ENCODE peak calls at places on chromosomes 1 and 21, in five cellular contexts. S, X, D, H and Z are unnamed samples.

GRCh38 chr1:173914366-173914871 is 2.7 kb downstream of the SERPINC1 start:
- DNase-seq in S (peak), X (peak), D (no peak), H (peak), Z (peak)

GRCh38 chr1:184395370-184395769 is 8.5 kb downstream of the C1orf21 start:
- DNase-seq in S (no peak), X (no peak), D (no peak), H (no peak), Z (no peak)

GRCh38 chr1:205939690-205940330 is 3.4 kb downstream of the SLC26A9 start:
- DNase-seq in S (peak), X (peak), D (no peak), H (peak), Z (peak)

GRCh38 chr1:46996659-46997281 is 26.7 kb upstream of the CYP4X1 start:
- DNase-seq in S (peak), X (no peak), D (no peak), H (no peak), Z (no peak)

GRCh38 chr1:208184993-208185703 is 59.0 kb downstream of the PLXNA2 start:
- DNase-seq in S (no peak), X (no peak), D (no peak), H (no peak), Z (no peak)

GRCh38 chr1:207049974-207050391 is 1.0 kb downstream of the YOD1 start:
- DNase-seq in S (peak), X (peak), D (no peak), H (peak), Z (peak)

GRCh38 chr1:25692560-25692959 is 76.0 kb downstream of the MAN1C1 start:
- DNase-seq in S (peak), X (peak), D (no peak), H (no peak), Z (peak)

GRCh38 chr1:183278736-183279591 is 92.9 kb downstream of the LAMC2 start:
- DNase-seq in S (no peak), X (no peak), D (no peak), H (no peak), Z (no peak)

GRCh38 chr21:18913914-18914313 is 510.3 kb upstream of the TMPRSS15 start:
- DNase-seq in S (no peak), X (peak), D (no peak), H (no peak), Z (no peak)

GRCh38 chr1:29762635-29763034 is 526.3 kb downstream of the PTPRU start:
- DNase-seq in S (no peak), X (no peak), D (no peak), H (no peak), Z (no peak)

GRCh38 chr1:29772584-29772983 is 536.3 kb downstream of the PTPRU start:
- DNase-seq in S (no peak), X (no peak), D (no peak), H (no peak), Z (no peak)

GRCh38 chr1:29767088-29767685 is 530.9 kb downstream of the PTPRU start:
- DNase-seq in S (no peak), X (no peak), D (no peak), H (no peak), Z (no peak)

DNA sequence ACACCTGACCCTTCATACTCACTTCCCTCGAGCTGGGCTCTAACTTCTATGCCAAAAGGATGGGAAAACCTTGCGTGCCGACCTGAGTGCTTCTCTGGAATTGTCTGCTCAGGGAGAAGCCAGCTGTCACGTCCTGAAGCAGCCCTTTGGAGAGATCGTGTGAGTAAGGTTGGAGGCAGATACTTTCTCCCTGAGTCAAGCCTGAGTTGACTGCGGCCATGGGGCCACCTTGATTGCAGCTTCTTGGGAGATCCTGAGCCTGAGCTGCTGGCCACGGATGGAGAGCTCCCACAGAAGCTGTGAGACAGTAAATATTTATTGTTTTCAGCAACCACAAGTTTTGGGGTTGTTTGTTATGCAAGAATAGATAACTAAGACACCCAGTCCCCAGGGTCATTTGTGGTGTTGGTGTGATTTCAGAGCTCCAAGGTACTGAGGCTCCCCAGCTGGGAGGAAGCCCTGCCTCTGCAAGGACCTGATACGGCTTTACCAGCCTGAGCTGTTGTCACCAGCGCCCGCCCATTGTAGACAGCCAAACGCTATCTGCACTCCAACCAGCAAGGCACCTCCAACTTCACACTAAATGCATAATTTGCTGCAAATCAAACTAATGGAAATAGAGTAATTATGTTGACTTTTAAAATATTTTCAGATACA is 531.6 kb downstream of the PTPRU start:
- DNase-seq in S (no peak), X (no peak), D (no peak), H (no peak), Z (no peak)
- TF ChIP-seq ESRRA in S (no peak), X (no peak), D (no peak), H (no peak), Z (no peak)

DNA sequence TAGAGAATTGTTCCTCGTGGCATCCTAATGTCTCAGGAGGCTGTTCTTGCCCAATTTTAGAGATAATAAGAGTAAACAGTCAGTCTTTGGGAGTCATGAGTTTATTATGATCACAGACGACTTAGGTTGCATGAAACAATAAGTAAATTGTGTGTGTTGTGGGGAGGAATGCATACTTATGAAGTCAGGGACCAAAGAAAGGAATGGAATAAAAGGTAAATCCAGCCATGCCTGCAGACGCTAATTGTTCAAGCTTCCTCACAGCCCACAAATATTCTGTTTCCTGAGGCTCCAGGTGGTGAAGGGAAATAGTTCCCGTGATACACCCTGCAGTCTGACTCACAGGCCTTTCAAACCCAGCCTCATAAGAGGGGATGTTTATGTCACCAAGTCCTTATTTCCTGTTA is 919 bp downstream of the EPHX4 start:
- DNase-seq in S (no peak), X (no peak), D (no peak), H (peak), Z (peak)
- TF ChIP-seq ESRRA in S (no peak), X (no peak), D (no peak), H (no peak), Z (no peak)

DNA sequence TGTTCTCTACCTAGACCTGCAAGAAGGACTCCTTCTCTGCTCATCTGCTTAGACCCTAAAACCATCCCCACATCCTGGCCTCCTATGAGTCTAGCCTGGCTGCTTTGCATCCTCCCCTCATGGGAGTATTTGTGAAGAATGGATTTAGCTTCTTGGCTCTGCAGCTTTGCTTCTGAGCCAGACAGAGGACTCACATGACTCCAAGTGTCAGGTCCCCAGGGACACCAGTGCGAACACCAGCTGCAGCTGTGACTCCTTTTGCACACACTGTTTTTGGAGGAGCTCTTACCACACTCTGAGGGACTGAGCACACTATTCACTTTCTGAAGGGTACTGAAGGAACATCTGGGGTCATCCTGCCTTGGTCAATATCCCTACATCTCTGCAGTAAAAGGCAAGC is 131.8 kb upstream of the SGIP1 start:
- DNase-seq in S (no peak), X (no peak), D (peak), H (no peak), Z (no peak)
- TF ChIP-seq ESRRA in S (no peak), X (no peak), D (no peak), H (no peak), Z (no peak)

DNA sequence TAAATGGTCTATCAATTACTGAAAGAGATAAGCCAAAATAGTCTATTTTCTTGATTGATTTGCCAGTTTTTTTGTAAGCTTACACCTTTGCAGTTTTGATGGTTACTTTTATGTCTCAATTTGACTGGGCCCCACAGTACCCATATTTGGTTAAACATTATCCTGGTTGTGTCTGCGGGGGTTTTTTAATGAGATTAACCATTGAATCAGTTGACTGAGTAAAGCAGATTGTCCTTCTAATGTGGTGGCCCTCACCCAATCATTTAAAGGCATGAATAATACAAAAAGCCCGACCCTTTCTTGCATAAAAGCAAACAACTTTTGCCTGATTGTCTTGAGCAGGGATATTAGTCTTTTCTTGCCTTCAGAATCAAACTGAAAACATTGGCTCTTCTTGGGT is 650.0 kb upstream of the RGS18 start:
- DNase-seq in S (no peak), X (no peak), D (peak), H (no peak), Z (no peak)
- TF ChIP-seq ESRRA in S (no peak), X (no peak), D (no peak), H (no peak), Z (no peak)

DNA sequence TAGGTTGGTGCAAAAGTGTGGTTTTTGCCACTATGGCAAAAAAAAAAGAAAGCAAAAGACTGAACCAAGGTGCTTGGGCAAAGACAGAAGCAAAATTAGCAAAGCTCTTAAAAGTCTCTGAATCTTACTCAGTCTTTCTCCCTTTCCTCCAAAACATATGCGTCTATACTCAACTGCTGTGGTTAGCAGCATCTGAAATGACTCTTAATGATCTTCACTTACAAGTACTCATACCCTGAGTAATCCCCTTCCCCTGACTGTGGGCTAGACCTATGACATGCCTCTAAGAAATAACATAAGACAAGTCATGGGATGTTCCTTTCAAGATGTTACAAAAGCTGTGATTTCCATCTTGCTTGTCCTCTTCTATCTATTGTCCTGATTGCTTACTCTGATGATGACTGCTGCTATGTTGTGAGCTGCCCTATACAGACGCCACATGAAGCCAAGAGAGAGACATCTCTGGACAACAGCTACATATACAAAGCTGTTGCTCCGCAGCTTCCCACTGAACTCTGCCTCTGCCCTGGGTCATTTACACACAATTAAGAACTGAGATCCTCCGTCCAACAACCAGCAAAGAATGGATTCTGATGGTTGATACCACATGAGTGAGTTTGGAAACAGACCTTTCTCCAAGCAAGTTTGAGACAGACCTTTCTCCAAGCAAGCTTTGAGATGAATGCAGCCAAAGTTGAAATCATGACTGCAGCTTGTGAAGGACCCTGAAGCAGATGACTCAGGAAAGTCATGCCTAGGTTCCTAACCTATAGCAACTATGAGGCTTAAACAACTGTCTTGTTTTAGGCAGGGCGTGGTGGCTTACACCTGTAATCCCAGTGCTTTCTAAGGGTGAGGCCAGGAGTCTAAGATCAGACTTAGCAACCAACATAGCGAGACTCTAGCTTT is 55.2 kb downstream of the PUM1 start:
- DNase-seq in S (no peak), X (no peak), D (peak), H (no peak), Z (no peak)
- TF ChIP-seq ESRRA in S (no peak), X (no peak), D (no peak), H (no peak), Z (no peak)

DNA sequence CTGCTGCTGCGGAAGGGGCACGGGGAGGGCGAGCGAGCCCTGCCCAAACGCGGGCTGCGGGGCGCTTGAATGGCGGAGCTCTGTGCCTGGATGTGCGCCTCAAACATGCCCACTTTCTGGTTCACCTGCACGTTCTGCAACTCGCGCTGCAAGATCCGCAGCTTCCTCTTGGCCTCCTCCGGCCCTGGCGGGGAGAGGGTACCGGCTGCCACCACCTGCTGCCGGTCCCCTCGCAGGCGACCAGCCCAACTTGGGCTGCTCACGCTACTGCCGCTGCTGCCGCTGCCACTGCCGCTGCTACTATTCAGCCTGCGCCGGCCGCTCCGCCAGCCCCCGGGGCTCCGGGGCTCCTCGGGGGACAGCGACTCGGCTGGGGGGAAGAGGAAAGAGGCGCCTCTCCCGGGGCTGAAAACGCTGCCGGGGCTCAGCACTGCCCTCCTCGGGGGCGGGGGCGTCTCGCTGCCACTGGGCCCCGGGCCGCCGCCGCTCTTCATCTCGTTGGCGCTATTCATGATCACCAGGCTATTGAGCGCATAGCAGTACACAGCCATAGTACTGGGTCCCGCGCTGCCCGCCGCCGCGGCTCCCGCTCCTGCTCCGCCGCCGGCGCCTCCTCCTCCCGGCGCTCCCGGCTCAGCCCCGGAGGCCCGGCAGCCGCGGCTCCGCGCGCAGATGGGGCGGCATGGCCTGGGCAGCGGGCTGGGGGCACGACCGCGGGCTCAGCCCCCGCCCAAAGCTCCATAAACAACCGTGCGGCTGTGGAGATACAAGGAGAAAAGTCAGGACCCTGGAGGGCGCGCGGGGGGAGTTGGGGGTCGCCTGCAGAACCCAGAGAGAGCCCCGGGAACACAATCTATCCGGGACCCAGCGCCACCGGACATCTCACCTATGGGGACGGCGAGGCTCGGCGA is 1.9 kb downstream of the ITPKB start:
- DNase-seq in S (no peak), X (peak), D (no peak), H (no peak), Z (no peak)
- TF ChIP-seq ESRRA in S (no peak), X (no peak), D (no peak), H (no peak), Z (no peak)